ENCODE peak calls at places on chromosomes 13 and 19, in six cellular contexts. Z is ovary, J is stomach, D is upper lobe of left lung, O is transverse colon, G is SK-N-SH. M is an unnamed sample.

GRCh38 chr13:75587679-75588078 is 38.1 kb downstream of the UCHL3 start:
- DNase-seq in O (no peak), G (no peak), J (no peak), D (no peak), Z (no peak), M (no peak)

GRCh38 chr19:39514840-39515550 is at the start of gene SELENOV:
- DNase-seq in G (peak; percentile 83), D (no peak), J (no peak), O (no peak), Z (no peak), M (no peak)

GRCh38 chr13:73338389-73338788 is 279.6 kb downstream of the KLF5 start:
- DNase-seq in O (no peak), Z (no peak), J (no peak), D (no peak), G (no peak), M (no peak)

GRCh38 chr13:106987435-106987800 is 419.5 kb upstream of the ARGLU1 start:
- DNase-seq in J (no peak), D (no peak), Z (no peak), G (no peak), O (no peak), M (no peak)

GRCh38 chr19:49327878-49328544 is 3.0 kb upstream of the SLC6A16 start:
- DNase-seq in D (no peak), Z (no peak), O (no peak), G (no peak), J (no peak), M (no peak)

GRCh38 chr13:43785681-43786471 is 896 bp downstream of the ENOX1 start:
- DNase-seq in Z (peak; percentile 93), D (peak; percentile 21), J (peak; percentile 70), G (peak; percentile 89), O (peak; percentile 69), M (peak; percentile 84)

GRCh38 chr19:46515879-46516350 is 20.2 kb upstream of the PNMA8B start:
- DNase-seq in O (no peak), J (no peak), D (no peak), G (peak; percentile 77), Z (no peak), M (no peak)

GRCh38 chr13:33224191-33224590 is 61.4 kb downstream of the STARD13 start:
- DNase-seq in J (no peak), D (no peak), Z (no peak), O (no peak), G (no peak), M (no peak)

GRCh38 chr13:98440390-98441055 is 136.4 kb downstream of the STK24 start:
- DNase-seq in O (no peak), G (no peak), Z (no peak), J (no peak), D (no peak), M (no peak)

GRCh38 chr13:31204592-31204991 is 4.8 kb downstream of the B3GLCT start:
- DNase-seq in O (no peak), J (no peak), G (peak; percentile 40), D (no peak), Z (no peak), M (no peak)

GRCh38 chr13:89375839-89376238 is 1704.7 kb downstream of the SLITRK5 start:
- DNase-seq in Z (no peak), J (no peak), G (no peak), O (no peak), D (no peak), M (no peak)

GRCh38 chr13:42007844-42008243 is 40.6 kb upstream of the DGKH start:
- DNase-seq in J (no peak), G (no peak), O (no peak), D (no peak), Z (no peak), M (no peak)

GRCh38 chr19:18756896-18757295 is 34.2 kb downstream of the COMP start:
- DNase-seq in J (peak; percentile 46), Z (no peak), D (peak; percentile 65), O (no peak), G (peak; percentile 73), M (no peak)

GRCh38 chr19:46727757-46728156 is 10.8 kb upstream of the PRKD2 start:
- DNase-seq in D (no peak), Z (no peak), J (no peak), O (no peak), G (no peak), M (no peak)

GRCh38 chr19:45184115-45184514 is 5.5 kb downstream of the BLOC1S3 start:
- DNase-seq in D (no peak), G (no peak), J (no peak), Z (no peak), O (no peak), M (no peak)

GRCh38 chr19:58578430-58578925 is 5.3 kb upstream of the MZF1 start:
- DNase-seq in Z (peak; percentile 3), G (no peak), D (no peak), J (no peak), O (no peak), M (no peak)

GRCh38 chr19:14556662-14557188 is 15.1 kb downstream of the NDUFB7 start:
- DNase-seq in J (peak; percentile 78), O (peak; percentile 82), Z (peak; percentile 41), G (peak; percentile 94), D (peak; percentile 78), M (peak; percentile 78)

GRCh38 chr19:42524250-42524649 is 4.0 kb downstream of the CEACAM1 start:
- DNase-seq in D (no peak), Z (no peak), G (no peak), O (no peak), J (no peak), M (no peak)

GRCh38 chr13:60001892-60002291 is 161.8 kb downstream of the DIAPH3 start:
- DNase-seq in J (no peak), G (no peak), Z (no peak), O (no peak), D (no peak), M (no peak)

GRCh38 chr19:56348289-56348877 is 33.7 kb upstream of the ZSCAN5A start:
- DNase-seq in D (no peak), J (no peak), G (peak; percentile 24), O (no peak), Z (no peak), M (no peak)

GRCh38 chr13:93690139-93690538 is 463.5 kb downstream of the GPC6 start:
- DNase-seq in Z (no peak), J (no peak), O (no peak), D (no peak), G (no peak), M (no peak)

GRCh38 chr19:35788205-35788960 is 13.0 kb downstream of the ARHGAP33 start:
- DNase-seq in O (no peak), J (no peak), Z (no peak), D (no peak), G (no peak), M (no peak)

GRCh38 chr19:29283366-29283765 is 70.4 kb upstream of the UQCRFS1 start:
- DNase-seq in Z (no peak), J (no peak), D (no peak), O (no peak), G (no peak), M (no peak)

GRCh38 chr19:55300821-55301458 is 17.1 kb downstream of the BRSK1 start:
- DNase-seq in O (no peak), G (no peak), Z (no peak), J (no peak), D (no peak), M (no peak)

DNA sequence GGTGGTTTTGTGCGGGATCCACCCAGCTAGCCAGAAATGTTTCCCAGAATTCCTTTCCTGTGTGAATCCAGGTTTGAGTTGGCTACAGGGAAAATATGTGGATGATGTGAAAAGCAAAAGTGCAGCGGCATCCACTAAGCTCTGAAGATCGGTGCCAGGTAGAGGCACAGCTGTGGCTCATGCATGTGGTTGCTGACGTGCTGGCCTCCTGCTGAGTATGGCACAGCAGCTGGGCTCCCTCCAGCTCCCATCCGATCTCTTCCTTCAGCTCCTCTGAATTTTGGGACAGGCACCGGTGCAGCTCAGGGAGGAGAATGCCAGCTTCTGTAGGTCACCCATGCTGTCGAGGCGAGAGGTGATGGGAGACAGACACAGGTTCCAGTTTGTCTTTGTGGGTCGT is 84.0 kb upstream of the GSX1 start:
- DNase-seq in Z (no peak), J (no peak), G (no peak), O (no peak), D (no peak), M (no peak)
- H3K27me3 ChIP-seq in Z (no peaks in the 10 kb centered on the region), J (no peaks in the 10 kb centered on the region), G (peaks cover 8% of the 10 kb centered on the region), O (peaks cover 10% of the 10 kb centered on the region), D (no peaks in the 10 kb centered on the region), M (peaks cover 5% of the 10 kb centered on the region)

GRCh38 chr19:12884926-12885748 is 1.9 kb downstream of the KLF1 start:
- DNase-seq in Z (no peak), D (peak; percentile 93), J (peak; percentile 95), G (peak; percentile 86), O (peak; percentile 96), M (no peak)
- TF ChIP-seq CTCF in Z (no peak), D (peak; percentile 58), J (peak; percentile 71), G (peak; percentile 49), O (peak; percentile 74), M (no peak)

GRCh38 chr13:50198508-50198907 is 183.3 kb downstream of the KCNRG start:
- DNase-seq in J (no peak), D (no peak), Z (no peak), O (no peak), G (no peak), M (no peak)

GRCh38 chr13:50202485-50202884 is 187.2 kb downstream of the KCNRG start:
- DNase-seq in O (no peak), G (no peak), D (no peak), J (no peak), Z (no peak), M (no peak)

GRCh38 chr13:50203256-50204083 is 188.2 kb downstream of the KCNRG start:
- DNase-seq in Z (no peak), O (no peak), J (no peak), D (no peak), G (no peak), M (no peak)

GRCh38 chr13:50200562-50200961 is 185.3 kb downstream of the KCNRG start:
- DNase-seq in Z (no peak), D (no peak), J (no peak), G (peak; percentile 27), O (no peak), M (no peak)

DNA sequence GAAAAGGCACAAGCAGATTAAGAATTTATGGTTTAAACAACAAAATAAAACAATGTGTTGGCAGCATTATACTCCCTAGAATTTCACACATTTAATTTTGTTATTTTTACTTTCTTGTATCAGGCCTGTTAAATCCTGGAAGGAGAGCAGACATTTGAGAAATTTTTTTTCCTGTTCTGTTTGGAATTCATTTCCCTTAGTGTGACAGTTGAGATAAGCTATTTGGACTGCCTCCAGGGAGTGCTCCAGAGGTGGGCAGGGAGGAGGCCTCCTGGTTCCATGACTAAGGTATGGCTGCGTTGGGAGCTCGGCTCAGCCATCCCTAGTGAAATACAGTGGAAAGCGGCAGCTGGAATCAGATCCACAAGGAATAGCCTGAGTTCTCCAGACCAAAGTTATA is 185.7 kb downstream of the KCNRG start:
- DNase-seq in G (no peak), D (no peak), O (no peak), Z (no peak), J (no peak), M (no peak)
- TF ChIP-seq EP300 in G (no peak), D (no peak), O (no peak), Z (no peak), J (no peak), M (no peak)

DNA sequence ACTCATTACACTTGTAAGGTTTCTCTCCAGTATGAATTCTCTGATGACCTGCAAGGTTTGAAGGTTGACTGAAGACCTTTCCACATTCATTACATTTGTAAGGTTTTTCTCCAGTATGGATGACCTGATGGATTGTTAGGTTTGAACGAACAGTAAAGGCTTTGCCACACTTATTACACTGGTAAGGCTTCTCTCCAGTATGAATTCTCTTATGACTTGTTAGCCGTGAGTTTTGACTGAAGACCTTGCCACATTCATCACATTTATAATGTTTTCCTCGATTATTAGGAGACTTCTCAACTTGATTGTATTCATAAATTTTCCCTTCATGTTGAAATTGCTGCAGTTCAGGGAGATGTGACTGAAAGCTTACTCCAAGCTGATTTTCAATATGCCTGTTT is 6.8 kb upstream of the ZNF347 start:
- DNase-seq in Z (no peak), G (no peak), J (no peak), D (no peak), O (no peak), M (no peak)
- H3K27me3 ChIP-seq in Z (no peaks in the 10 kb centered on the region), G (no peaks in the 10 kb centered on the region), J (no peaks in the 10 kb centered on the region), D (no peaks in the 10 kb centered on the region), O (no peaks in the 10 kb centered on the region), M (no peaks in the 10 kb centered on the region)